ENCODE peak calls at places on chromosomes 4 and X, in ten cellular contexts. One of them, this sample, is unnamed.
A peak's percentile ranks its signal among the peaks of the same experiment; 100 is the strongest.

GRCh38 chr4:73646117-73646516 is 25.9 kb upstream of the RASSF6 start:
- DNase-seq in AG08396: no peak
- DNase-seq in HFFc6: no peak
- DNase-seq in A172: no peak
- DNase-seq in Panc1: no peak
- DNase-seq in cardiac fibroblast: no peak
- DNase-seq in Right ventricle myocardium superior: no peak
- DNase-seq in T-cell: no peak
- DNase-seq in hippocampal formation: no peak
- DNase-seq in HCEC 1CT: no peak
- DNase-seq in this sample: no peak

GRCh38 chrX:19544693-19545305 is 29.5 kb upstream of the MAP3K15 start:
- DNase-seq in AG08396: peak; percentile 74
- DNase-seq in HFFc6: peak; percentile 54
- DNase-seq in A172: peak; percentile 53
- DNase-seq in Panc1: peak; percentile 32
- DNase-seq in cardiac fibroblast: peak; percentile 71
- DNase-seq in Right ventricle myocardium superior: no peak
- DNase-seq in T-cell: peak; percentile 12
- DNase-seq in hippocampal formation: peak; percentile 13
- DNase-seq in HCEC 1CT: peak; percentile 3
- DNase-seq in this sample: peak; percentile 39

GRCh38 chr4:29717658-29718057 is 1002.5 kb upstream of the PCDH7 start:
- DNase-seq in AG08396: no peak
- DNase-seq in HFFc6: peak; percentile 65
- DNase-seq in A172: peak; percentile 69
- DNase-seq in Panc1: no peak
- DNase-seq in cardiac fibroblast: no peak
- DNase-seq in Right ventricle myocardium superior: no peak
- DNase-seq in T-cell: no peak
- DNase-seq in hippocampal formation: no peak
- DNase-seq in HCEC 1CT: no peak
- DNase-seq in this sample: no peak

GRCh38 chr4:105933083-105933482 is 37.8 kb downstream of the NPNT start:
- DNase-seq in AG08396: no peak
- DNase-seq in HFFc6: no peak
- DNase-seq in A172: no peak
- DNase-seq in Panc1: no peak
- DNase-seq in cardiac fibroblast: no peak
- DNase-seq in Right ventricle myocardium superior: no peak
- DNase-seq in T-cell: no peak
- DNase-seq in hippocampal formation: no peak
- DNase-seq in HCEC 1CT: no peak
- DNase-seq in this sample: no peak

GRCh38 chrX:106726485-106727437 is at the start of gene RNF128:
- DNase-seq in AG08396: peak; percentile 65
- DNase-seq in HFFc6: no peak
- DNase-seq in A172: no peak
- DNase-seq in Panc1: no peak
- DNase-seq in cardiac fibroblast: peak; percentile 10
- DNase-seq in Right ventricle myocardium superior: no peak
- DNase-seq in T-cell: no peak
- DNase-seq in hippocampal formation: peak; percentile 3
- DNase-seq in HCEC 1CT: peak; percentile 56
- DNase-seq in this sample: peak; percentile 43

GRCh38 chrX:152444338-152444737 is 6.8 kb downstream of the GABRA3 start:
- DNase-seq in AG08396: no peak
- DNase-seq in HFFc6: no peak
- DNase-seq in A172: no peak
- DNase-seq in Panc1: no peak
- DNase-seq in cardiac fibroblast: no peak
- DNase-seq in Right ventricle myocardium superior: no peak
- DNase-seq in T-cell: no peak
- DNase-seq in hippocampal formation: no peak
- DNase-seq in HCEC 1CT: no peak
- DNase-seq in this sample: no peak

GRCh38 chr4:102420563-102421221 is 75.4 kb upstream of the SLC39A8 start:
- DNase-seq in AG08396: no peak
- DNase-seq in HFFc6: peak; percentile 40
- DNase-seq in A172: peak; percentile 35
- DNase-seq in Panc1: no peak
- DNase-seq in cardiac fibroblast: peak; percentile 6
- DNase-seq in Right ventricle myocardium superior: no peak
- DNase-seq in T-cell: no peak
- DNase-seq in hippocampal formation: no peak
- DNase-seq in HCEC 1CT: no peak
- DNase-seq in this sample: no peak

GRCh38 chrX:139642241-139642927 is 65.6 kb downstream of the MCF2 start:
- DNase-seq in AG08396: no peak
- DNase-seq in HFFc6: no peak
- DNase-seq in A172: no peak
- DNase-seq in Panc1: no peak
- DNase-seq in cardiac fibroblast: peak; percentile 0
- DNase-seq in Right ventricle myocardium superior: no peak
- DNase-seq in T-cell: no peak
- DNase-seq in hippocampal formation: peak; percentile 1
- DNase-seq in HCEC 1CT: no peak
- DNase-seq in this sample: no peak

GRCh38 chrX:136540226-136540625 is 8.2 kb downstream of the VGLL1 start:
- DNase-seq in AG08396: no peak
- DNase-seq in HFFc6: no peak
- DNase-seq in A172: no peak
- DNase-seq in Panc1: no peak
- DNase-seq in cardiac fibroblast: no peak
- DNase-seq in Right ventricle myocardium superior: no peak
- DNase-seq in T-cell: no peak
- DNase-seq in hippocampal formation: no peak
- DNase-seq in HCEC 1CT: no peak
- DNase-seq in this sample: no peak

GRCh38 chr4:26223160-26223559 is 97.7 kb upstream of the RBPJ start:
- DNase-seq in AG08396: no peak
- DNase-seq in HFFc6: peak; percentile 92
- DNase-seq in A172: peak; percentile 58
- DNase-seq in Panc1: no peak
- DNase-seq in cardiac fibroblast: no peak
- DNase-seq in Right ventricle myocardium superior: no peak
- DNase-seq in T-cell: no peak
- DNase-seq in hippocampal formation: no peak
- DNase-seq in HCEC 1CT: peak; percentile 50
- DNase-seq in this sample: no peak

GRCh38 chr4:123838426-123838825 is 441.8 kb downstream of the SPRY1 start:
- DNase-seq in AG08396: no peak
- DNase-seq in HFFc6: no peak
- DNase-seq in A172: no peak
- DNase-seq in Panc1: no peak
- DNase-seq in cardiac fibroblast: no peak
- DNase-seq in Right ventricle myocardium superior: no peak
- DNase-seq in T-cell: no peak
- DNase-seq in hippocampal formation: no peak
- DNase-seq in HCEC 1CT: peak; percentile 4
- DNase-seq in this sample: no peak

GRCh38 chrX:74363914-74364313 is 57.4 kb upstream of the SLC16A2 start:
- DNase-seq in AG08396: no peak
- DNase-seq in HFFc6: no peak
- DNase-seq in A172: no peak
- DNase-seq in Panc1: no peak
- DNase-seq in cardiac fibroblast: no peak
- DNase-seq in Right ventricle myocardium superior: no peak
- DNase-seq in T-cell: no peak
- DNase-seq in hippocampal formation: no peak
- DNase-seq in HCEC 1CT: no peak
- DNase-seq in this sample: no peak

GRCh38 chr4:8821151-8821950 is 50.3 kb downstream of the HMX1 start:
- DNase-seq in AG08396: no peak
- DNase-seq in HFFc6: no peak
- DNase-seq in A172: no peak
- DNase-seq in Panc1: no peak
- DNase-seq in cardiac fibroblast: no peak
- DNase-seq in Right ventricle myocardium superior: peak; percentile 23
- DNase-seq in T-cell: no peak
- DNase-seq in hippocampal formation: no peak
- DNase-seq in HCEC 1CT: no peak
- DNase-seq in this sample: no peak

GRCh38 chrX:108736509-108737479 is at the start of gene IRS4:
- DNase-seq in AG08396: peak; percentile 18
- DNase-seq in HFFc6: no peak
- DNase-seq in A172: no peak
- DNase-seq in Panc1: no peak
- DNase-seq in cardiac fibroblast: peak; percentile 10
- DNase-seq in Right ventricle myocardium superior: no peak
- DNase-seq in T-cell: no peak
- DNase-seq in hippocampal formation: peak; percentile 30
- DNase-seq in HCEC 1CT: no peak
- DNase-seq in this sample: peak; percentile 15

GRCh38 chrX:67574696-67575095 is 30.9 kb downstream of the AR start:
- DNase-seq in AG08396: no peak
- DNase-seq in HFFc6: peak; percentile 47
- DNase-seq in A172: no peak
- DNase-seq in Panc1: no peak
- DNase-seq in cardiac fibroblast: peak; percentile 47
- DNase-seq in Right ventricle myocardium superior: no peak
- DNase-seq in T-cell: no peak
- DNase-seq in hippocampal formation: no peak
- DNase-seq in HCEC 1CT: no peak
- DNase-seq in this sample: no peak

GRCh38 chr4:64516176-64516575 is 106.9 kb upstream of the TECRL start:
- DNase-seq in AG08396: no peak
- DNase-seq in HFFc6: no peak
- DNase-seq in A172: no peak
- DNase-seq in Panc1: no peak
- DNase-seq in cardiac fibroblast: no peak
- DNase-seq in Right ventricle myocardium superior: no peak
- DNase-seq in T-cell: no peak
- DNase-seq in hippocampal formation: no peak
- DNase-seq in HCEC 1CT: no peak
- DNase-seq in this sample: no peak

GRCh38 chr4:110550260-110550659 is 72.6 kb downstream of the PITX2 start:
- DNase-seq in AG08396: no peak
- DNase-seq in HFFc6: peak; percentile 47
- DNase-seq in A172: peak; percentile 40
- DNase-seq in Panc1: no peak
- DNase-seq in cardiac fibroblast: peak; percentile 14
- DNase-seq in Right ventricle myocardium superior: no peak
- DNase-seq in T-cell: no peak
- DNase-seq in hippocampal formation: no peak
- DNase-seq in HCEC 1CT: peak; percentile 10
- DNase-seq in this sample: no peak

GRCh38 chr4:158578476-158578875 is 56.8 kb downstream of the RXFP1 start:
- DNase-seq in AG08396: peak; percentile 35
- DNase-seq in HFFc6: peak; percentile 30
- DNase-seq in A172: peak; percentile 28
- DNase-seq in Panc1: no peak
- DNase-seq in cardiac fibroblast: peak; percentile 56
- DNase-seq in Right ventricle myocardium superior: no peak
- DNase-seq in T-cell: no peak
- DNase-seq in hippocampal formation: no peak
- DNase-seq in HCEC 1CT: peak; percentile 43
- DNase-seq in this sample: no peak

GRCh38 chrX:68508799-68509198 is 9.9 kb downstream of the YIPF6 start:
- DNase-seq in AG08396: no peak
- DNase-seq in HFFc6: peak; percentile 23
- DNase-seq in A172: no peak
- DNase-seq in Panc1: no peak
- DNase-seq in cardiac fibroblast: peak; percentile 25
- DNase-seq in Right ventricle myocardium superior: no peak
- DNase-seq in T-cell: no peak
- DNase-seq in hippocampal formation: no peak
- DNase-seq in HCEC 1CT: no peak
- DNase-seq in this sample: no peak